ENCODE peak calls at places on chromosome 19, in seven cellular contexts. One of them, this sample, is unnamed.

GRCh38 chr19:30090963-30091362 is 148.9 kb downstream of the URI1 start:
- DNase-seq in ovary: no peak
- DNase-seq in prostate gland: no peak
- DNase-seq in Peyer's patch: no peak
- DNase-seq in breast epithelium: no peak
- DNase-seq in A549: no peak
- DNase-seq in GM12892: no peak
- DNase-seq in this sample: no peak

GRCh38 chr19:372306-372890 is 27.8 kb upstream of the MIER2 start:
- DNase-seq in Peyer's patch: no peak
- DNase-seq in ovary: peak; percentile 43
- DNase-seq in prostate gland: no peak
- DNase-seq in A549: no peak
- DNase-seq in breast epithelium: no peak
- DNase-seq in GM12892: no peak
- DNase-seq in this sample: peak; percentile 82

GRCh38 chr19:45939792-45940514 is 25.4 kb upstream of the NANOS2 start:
- DNase-seq in ovary: no peak
- DNase-seq in breast epithelium: no peak
- DNase-seq in Peyer's patch: no peak
- DNase-seq in GM12892: no peak
- DNase-seq in prostate gland: no peak
- DNase-seq in A549: no peak
- DNase-seq in this sample: no peak

GRCh38 chr19:12331211-12331941 is 2.1 kb downstream of the ZNF563 start:
- DNase-seq in GM12892: peak; percentile 41
- DNase-seq in prostate gland: no peak
- DNase-seq in ovary: no peak
- DNase-seq in breast epithelium: no peak
- DNase-seq in Peyer's patch: peak; percentile 75
- DNase-seq in A549: no peak
- DNase-seq in this sample: no peak

GRCh38 chr19:22625266-22626035 is 8.7 kb upstream of the ZNF492 start:
- DNase-seq in Peyer's patch: no peak
- DNase-seq in GM12892: no peak
- DNase-seq in prostate gland: no peak
- DNase-seq in breast epithelium: no peak
- DNase-seq in A549: no peak
- DNase-seq in ovary: no peak
- DNase-seq in this sample: no peak

GRCh38 chr19:28718909-28719308 is 494.0 kb downstream of the UQCRFS1 start:
- DNase-seq in GM12892: no peak
- DNase-seq in A549: no peak
- DNase-seq in Peyer's patch: no peak
- DNase-seq in prostate gland: no peak
- DNase-seq in breast epithelium: no peak
- DNase-seq in ovary: no peak
- DNase-seq in this sample: no peak

GRCh38 chr19:21568816-21569496 is 63.6 kb downstream of the ZNF429 start:
- DNase-seq in breast epithelium: peak; percentile 94
- DNase-seq in ovary: peak; percentile 96
- DNase-seq in prostate gland: peak; percentile 74
- DNase-seq in Peyer's patch: peak; percentile 91
- DNase-seq in A549: no peak
- DNase-seq in GM12892: no peak
- DNase-seq in this sample: peak; percentile 74

GRCh38 chr19:9407827-9408226 is 27.5 kb downstream of the ZNF266 start:
- DNase-seq in Peyer's patch: no peak
- DNase-seq in GM12892: no peak
- DNase-seq in prostate gland: no peak
- DNase-seq in A549: no peak
- DNase-seq in breast epithelium: no peak
- DNase-seq in ovary: no peak
- DNase-seq in this sample: no peak

GRCh38 chr19:38213911-38214625 is 10.0 kb downstream of the DPF1 start:
- DNase-seq in breast epithelium: no peak
- DNase-seq in GM12892: no peak
- DNase-seq in Peyer's patch: no peak
- DNase-seq in A549: peak; percentile 81
- DNase-seq in ovary: no peak
- DNase-seq in prostate gland: no peak
- DNase-seq in this sample: no peak

GRCh38 chr19:30255783-30256509 is 116.2 kb upstream of the ZNF536 start:
- DNase-seq in GM12892: no peak
- DNase-seq in prostate gland: no peak
- DNase-seq in Peyer's patch: no peak
- DNase-seq in ovary: no peak
- DNase-seq in breast epithelium: no peak
- DNase-seq in A549: no peak
- DNase-seq in this sample: no peak

GRCh38 chr19:58318297-58318696 is 8.5 kb upstream of the ZSCAN22 start:
- DNase-seq in Peyer's patch: no peak
- DNase-seq in A549: no peak
- DNase-seq in ovary: no peak
- DNase-seq in prostate gland: no peak
- DNase-seq in GM12892: no peak
- DNase-seq in breast epithelium: no peak
- DNase-seq in this sample: no peak

GRCh38 chr19:39582442-39582841 is 19.9 kb upstream of the LGALS13 start:
- DNase-seq in ovary: no peak
- DNase-seq in A549: no peak
- DNase-seq in breast epithelium: no peak
- DNase-seq in prostate gland: no peak
- DNase-seq in Peyer's patch: no peak
- DNase-seq in GM12892: no peak
- DNase-seq in this sample: no peak

GRCh38 chr19:868458-869244 is 9.2 kb downstream of the CFD start:
- DNase-seq in Peyer's patch: no peak
- DNase-seq in prostate gland: no peak
- DNase-seq in breast epithelium: no peak
- DNase-seq in A549: no peak
- DNase-seq in GM12892: no peak
- DNase-seq in ovary: peak; percentile 66
- DNase-seq in this sample: no peak

GRCh38 chr19:35859414-35859813 is 2.7 kb downstream of the KIRREL2 start:
- DNase-seq in prostate gland: no peak
- DNase-seq in ovary: no peak
- DNase-seq in breast epithelium: no peak
- DNase-seq in GM12892: no peak
- DNase-seq in A549: no peak
- DNase-seq in Peyer's patch: no peak
- DNase-seq in this sample: no peak

GRCh38 chr19:35861640-35862160 is 5.0 kb downstream of the KIRREL2 start:
- DNase-seq in ovary: no peak
- DNase-seq in breast epithelium: no peak
- DNase-seq in GM12892: no peak
- DNase-seq in prostate gland: no peak
- DNase-seq in Peyer's patch: no peak
- DNase-seq in A549: no peak
- DNase-seq in this sample: no peak

GRCh38 chr19:35862528-35862927 is 5.8 kb downstream of the KIRREL2 start:
- DNase-seq in breast epithelium: no peak
- DNase-seq in Peyer's patch: no peak
- DNase-seq in GM12892: no peak
- DNase-seq in ovary: no peak
- DNase-seq in A549: peak; percentile 55
- DNase-seq in prostate gland: no peak
- DNase-seq in this sample: no peak

GRCh38 chr19:35860436-35860817 is 3.7 kb downstream of the KIRREL2 start:
- DNase-seq in Peyer's patch: no peak
- DNase-seq in breast epithelium: no peak
- DNase-seq in GM12892: no peak
- DNase-seq in ovary: no peak
- DNase-seq in prostate gland: no peak
- DNase-seq in A549: no peak
- DNase-seq in this sample: no peak

GRCh38 chr19:35860818-35861639 is 4.3 kb downstream of the KIRREL2 start:
- DNase-seq in A549: no peak
- DNase-seq in GM12892: no peak
- DNase-seq in prostate gland: no peak
- DNase-seq in ovary: no peak
- DNase-seq in Peyer's patch: no peak
- DNase-seq in breast epithelium: no peak
- DNase-seq in this sample: peak; percentile 81
- TF ChIP-seq POLR2A in A549: no peak
- TF ChIP-seq POLR2A in GM12892: no peak
- TF ChIP-seq POLR2A in prostate gland: no peak
- TF ChIP-seq POLR2A in ovary: no peak
- TF ChIP-seq POLR2A in Peyer's patch: no peak
- TF ChIP-seq POLR2A in breast epithelium: no peak
- TF ChIP-seq POLR2A in this sample: no peak

DNA sequence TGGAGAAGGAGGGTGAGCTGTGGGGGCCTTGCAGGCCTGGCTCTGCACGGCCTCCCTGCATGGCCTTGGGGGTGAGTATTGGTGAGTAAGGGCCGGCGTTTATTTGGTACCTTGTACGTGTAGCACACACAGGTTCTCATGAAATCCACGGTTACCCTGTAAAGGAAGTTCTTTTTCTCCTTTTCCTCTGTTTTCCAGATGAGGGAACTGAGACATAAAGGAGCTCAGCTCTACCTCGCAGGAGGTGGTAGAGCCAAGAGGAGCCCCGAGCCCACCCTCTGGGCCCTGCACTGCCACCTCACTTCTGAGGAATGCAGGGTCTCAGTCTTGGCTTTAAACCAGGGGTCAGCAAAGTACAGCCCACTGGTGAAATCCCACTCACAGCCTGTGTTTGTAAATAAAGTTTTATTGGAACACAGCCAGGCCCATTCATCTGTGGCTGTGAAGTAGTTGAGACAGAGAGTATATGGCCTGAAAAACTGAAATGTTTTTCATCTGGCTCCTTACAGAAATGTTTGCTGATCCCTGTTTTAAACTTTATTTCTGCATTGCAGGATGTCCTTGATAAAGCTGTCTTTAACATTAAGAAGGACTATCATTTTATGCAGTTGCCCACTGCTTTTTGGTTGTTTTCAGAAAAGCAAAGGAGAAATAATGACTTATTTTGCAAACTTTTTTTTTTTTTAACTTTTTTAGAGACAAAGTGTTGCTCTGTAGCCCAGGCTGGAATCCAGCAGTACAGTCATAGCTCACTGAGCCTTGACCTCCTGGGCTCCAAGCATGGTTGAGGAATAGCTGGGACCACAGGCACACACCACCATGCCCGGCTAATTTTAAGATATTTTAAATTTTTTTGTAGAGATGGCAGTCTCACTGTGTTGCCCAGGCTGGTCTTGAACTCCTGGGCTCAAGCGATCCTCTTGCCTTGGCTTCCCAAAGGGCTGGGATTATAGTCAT is 6.4 kb downstream of the EPN1 start:
- DNase-seq in A549: no peak
- DNase-seq in GM12892: no peak
- DNase-seq in breast epithelium: no peak
- DNase-seq in prostate gland: no peak
- DNase-seq in Peyer's patch: no peak
- DNase-seq in ovary: peak; percentile 69
- DNase-seq in this sample: no peak
- TF ChIP-seq POLR2A in A549: no peak
- TF ChIP-seq POLR2A in GM12892: no peak
- TF ChIP-seq POLR2A in breast epithelium: no peak
- TF ChIP-seq POLR2A in prostate gland: no peak
- TF ChIP-seq POLR2A in Peyer's patch: no peak
- TF ChIP-seq POLR2A in ovary: no peak
- TF ChIP-seq POLR2A in this sample: no peak

DNA sequence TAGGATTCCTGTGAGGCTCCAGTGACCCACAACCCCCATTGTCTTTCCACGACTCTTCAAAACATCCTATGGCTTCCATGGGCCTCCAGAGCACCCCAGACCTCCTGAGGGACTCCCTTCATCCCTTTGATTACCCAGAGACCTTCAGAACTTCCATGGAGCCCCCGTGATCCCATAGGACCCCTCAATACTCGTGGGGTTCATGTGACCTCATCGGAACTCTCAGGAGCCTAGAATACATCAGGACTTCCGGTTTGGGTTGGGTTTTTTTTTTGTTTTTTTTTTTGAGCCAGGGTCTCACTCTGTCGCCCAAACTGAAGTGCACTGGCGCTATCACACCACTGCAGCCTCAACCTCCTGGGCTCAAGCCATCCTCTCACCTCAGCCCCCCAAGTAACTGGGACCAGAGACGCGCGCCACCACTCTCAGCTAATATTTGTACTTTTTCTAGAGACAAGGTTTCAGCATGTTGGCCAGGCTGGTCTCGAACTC is 778 bp downstream of the ALDH16A1 start:
- DNase-seq in ovary: no peak
- DNase-seq in breast epithelium: no peak
- DNase-seq in GM12892: no peak
- DNase-seq in prostate gland: no peak
- DNase-seq in Peyer's patch: no peak
- DNase-seq in A549: no peak
- DNase-seq in this sample: no peak
- TF ChIP-seq POLR2A in ovary: no peak
- TF ChIP-seq POLR2A in breast epithelium: no peak
- TF ChIP-seq POLR2A in GM12892: no peak
- TF ChIP-seq POLR2A in prostate gland: no peak
- TF ChIP-seq POLR2A in Peyer's patch: no peak
- TF ChIP-seq POLR2A in A549: no peak
- TF ChIP-seq POLR2A in this sample: no peak

GRCh38 chr19:49875177-49875576 is 2.0 kb downstream of the AKT1S1 start:
- DNase-seq in ovary: peak; percentile 23
- DNase-seq in breast epithelium: no peak
- DNase-seq in GM12892: no peak
- DNase-seq in prostate gland: no peak
- DNase-seq in Peyer's patch: no peak
- DNase-seq in A549: no peak
- DNase-seq in this sample: no peak

GRCh38 chr19:49877020-49877878 is at the start of the genes AKT1S1 and TBC1D17:
- DNase-seq in breast epithelium: peak; percentile 99
- DNase-seq in prostate gland: peak; percentile 100
- DNase-seq in GM12892: peak; percentile 96
- DNase-seq in ovary: peak; percentile 99
- DNase-seq in A549: peak; percentile 100
- DNase-seq in Peyer's patch: peak; percentile 100
- DNase-seq in this sample: peak; percentile 100

GRCh38 chr19:49875801-49876421 is 1.2 kb downstream of the AKT1S1 start:
- DNase-seq in A549: no peak
- DNase-seq in GM12892: no peak
- DNase-seq in ovary: peak; percentile 83
- DNase-seq in breast epithelium: no peak
- DNase-seq in Peyer's patch: peak; percentile 82
- DNase-seq in prostate gland: peak; percentile 57
- DNase-seq in this sample: peak; percentile 68

GRCh38 chr19:49877879-49878743 is 609 bp downstream of the TBC1D17 start:
- DNase-seq in Peyer's patch: peak; percentile 100
- DNase-seq in breast epithelium: peak; percentile 97
- DNase-seq in ovary: peak; percentile 99
- DNase-seq in A549: peak; percentile 99
- DNase-seq in prostate gland: peak; percentile 98
- DNase-seq in GM12892: peak; percentile 99
- DNase-seq in this sample: peak; percentile 98

DNA sequence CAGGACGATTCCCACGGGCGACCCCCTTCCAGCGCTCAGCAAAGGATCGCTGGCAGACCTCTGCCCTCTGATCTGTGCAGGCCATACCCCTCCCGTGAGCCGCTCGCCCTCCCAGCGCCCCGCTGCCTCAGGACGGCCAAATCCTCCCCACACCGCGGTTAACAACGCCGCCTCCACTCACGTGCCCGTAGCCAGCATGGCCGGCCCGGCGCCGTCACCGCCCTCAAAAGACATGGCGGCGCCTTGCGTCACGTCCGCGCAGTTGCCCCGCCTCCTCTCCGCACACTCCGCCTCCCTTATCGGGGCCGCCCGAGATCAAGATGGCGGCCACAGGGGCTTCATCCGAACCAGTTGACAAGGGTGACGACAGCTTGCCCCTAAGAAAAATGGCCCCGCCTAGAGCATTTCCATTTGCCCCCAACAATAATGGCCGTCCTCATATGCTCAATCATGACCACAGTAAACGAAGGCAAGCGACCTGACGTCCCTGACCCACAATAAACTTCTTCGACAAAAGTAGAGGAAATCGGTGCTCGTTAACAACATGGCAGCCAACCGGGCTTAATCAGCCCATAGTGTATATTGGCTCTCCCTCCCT is 634 bp downstream of the AKT1S1 start:
- DNase-seq in prostate gland: peak; percentile 98
- DNase-seq in Peyer's patch: peak; percentile 99
- DNase-seq in breast epithelium: peak; percentile 99
- DNase-seq in GM12892: no peak
- DNase-seq in ovary: peak; percentile 98
- DNase-seq in A549: peak; percentile 100
- DNase-seq in this sample: peak; percentile 100
- TF ChIP-seq POLR2A in prostate gland: peak; percentile 36
- TF ChIP-seq POLR2A in Peyer's patch: peak; percentile 20
- TF ChIP-seq POLR2A in breast epithelium: no peak
- TF ChIP-seq POLR2A in GM12892: peak; percentile 74
- TF ChIP-seq POLR2A in ovary: peak; percentile 43
- TF ChIP-seq POLR2A in A549: peak; percentile 73
- TF ChIP-seq POLR2A in this sample: no peak

This sample was measured in lower leg skin.